ENCODE peak calls at places on chromosomes 2 and 18, in seven cellular contexts. T is SK-N-SH, E is H1, B is K562, W is GM12878, K is HepG2, F is HCT116. X is an unnamed sample.

GRCh38 chr18:78408623-78409022 is 571.0 kb upstream of the SALL3 start:
- DNase-seq in T (no peak), E (no peak), B (no peak), W (no peak), K (no peak), F (no peak), X (no peak)

GRCh38 chr2:36753706-36754221 is 57.3 kb downstream of the VIT start:
- DNase-seq in T (no peak), E (peak; percentile 34), B (no peak), W (no peak), K (no peak), F (no peak), X (no peak)

GRCh38 chr2:114065731-114066130 is 175.8 kb downstream of the ACTR3 start:
- DNase-seq in T (no peak), E (no peak), B (no peak), W (no peak), K (no peak), F (no peak), X (no peak)

GRCh38 chr2:240571314-240571973 is 3.2 kb downstream of the RNPEPL1 start:
- DNase-seq in T (peak; percentile 19), E (no peak), B (no peak), W (no peak), K (no peak), F (no peak), X (no peak)

GRCh38 chr2:145036421-145036901 is 516.5 kb upstream of the ZEB2 start:
- DNase-seq in T (no peak), E (no peak), B (no peak), W (no peak), K (no peak), F (no peak), X (no peak)

GRCh38 chr2:30225131-30225762 is 6.1 kb upstream of the LBH start:
- DNase-seq in T (no peak), E (no peak), B (no peak), W (no peak), K (no peak), F (no peak), X (no peak)

GRCh38 chr2:230998882-230999281 is 3.0 kb downstream of the SPATA3 start:
- DNase-seq in T (no peak), E (no peak), B (no peak), W (no peak), K (no peak), F (no peak), X (no peak)

GRCh38 chr2:96872591-96873349 is 2.9 kb upstream of the SEMA4C start:
- DNase-seq in T (no peak), E (no peak), B (peak; percentile 43), W (no peak), K (no peak), F (no peak), X (no peak)

GRCh38 chr2:28507806-28508764 is 12.2 kb downstream of the PLB1 start:
- DNase-seq in T (no peak), E (no peak), B (peak; percentile 41), W (no peak), K (peak; percentile 34), F (peak; percentile 73), X (peak; percentile 76)

GRCh38 chr2:53859354-53860159 is at the start of gene GPR75:
- DNase-seq in T (peak; percentile 27), E (no peak), B (no peak), W (no peak), K (no peak), F (no peak), X (no peak)

GRCh38 chr2:43038034-43038719 is 188.2 kb downstream of the ZFP36L2 start:
- DNase-seq in T (peak; percentile 90), E (no peak), B (peak; percentile 59), W (no peak), K (peak; percentile 55), F (no peak), X (no peak)

GRCh38 chr2:170270278-170270864 is 92.4 kb downstream of the MYO3B start:
- DNase-seq in T (no peak), E (no peak), B (no peak), W (no peak), K (no peak), F (no peak), X (no peak)

GRCh38 chr2:151302286-151302878 is 12.9 kb upstream of the NMI start:
- DNase-seq in T (no peak), E (no peak), B (no peak), W (no peak), K (no peak), F (no peak), X (no peak)

GRCh38 chr18:76519156-76519549 is 24.1 kb upstream of the ZNF516 start:
- DNase-seq in T (no peak), E (no peak), B (no peak), W (no peak), K (no peak), F (no peak), X (no peak)

GRCh38 chr2:239056611-239057010 is 208.7 kb downstream of the TWIST2 start:
- DNase-seq in T (no peak), E (no peak), B (no peak), W (no peak), K (no peak), F (no peak), X (no peak)

GRCh38 chr2:172097557-172098131 is 5.1 kb downstream of the DLX2 start:
- DNase-seq in T (peak; percentile 53), E (no peak), B (peak; percentile 76), W (no peak), K (no peak), F (no peak), X (no peak)

GRCh38 chr2:120858361-120858760 is 122.7 kb downstream of the GLI2 start:
- DNase-seq in T (peak; percentile 64), E (no peak), B (no peak), W (no peak), K (no peak), F (no peak), X (no peak)

GRCh38 chr2:181077128-181077709 is 96.8 kb downstream of the UBE2E3 start:
- DNase-seq in T (peak; percentile 37), E (no peak), B (peak; percentile 42), W (peak; percentile 16), K (peak; percentile 60), F (peak; percentile 22), X (peak; percentile 22)

DNA sequence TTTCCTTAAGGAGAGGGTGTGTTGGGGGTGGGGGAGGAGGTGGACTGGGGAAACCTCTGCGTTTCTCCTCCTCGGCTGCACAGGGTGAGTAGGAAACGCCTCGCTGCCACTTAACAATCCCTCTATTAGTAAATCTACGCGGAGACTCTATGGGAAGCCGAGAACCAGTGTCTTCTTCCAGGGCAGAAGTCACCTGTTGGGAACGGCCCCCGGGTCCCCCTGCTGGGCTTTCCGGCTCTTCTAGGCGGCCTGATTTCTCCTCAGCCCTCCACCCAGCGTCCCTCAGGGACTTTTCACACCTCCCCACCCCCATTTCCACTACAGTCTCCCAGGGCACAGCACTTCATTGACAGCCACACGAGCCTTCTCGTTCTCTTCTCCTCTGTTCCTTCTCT is 2.1 kb upstream of the SP9 start:
- DNase-seq in T (no peak), E (no peak), B (peak; percentile 53), W (no peak), K (no peak), F (no peak), X (no peak)
- TF ChIP-seq SIN3A in T (no peak), E (no peak), B (no peak), W (no peak), K (no peak), F (no peak), X (no peak)

DNA sequence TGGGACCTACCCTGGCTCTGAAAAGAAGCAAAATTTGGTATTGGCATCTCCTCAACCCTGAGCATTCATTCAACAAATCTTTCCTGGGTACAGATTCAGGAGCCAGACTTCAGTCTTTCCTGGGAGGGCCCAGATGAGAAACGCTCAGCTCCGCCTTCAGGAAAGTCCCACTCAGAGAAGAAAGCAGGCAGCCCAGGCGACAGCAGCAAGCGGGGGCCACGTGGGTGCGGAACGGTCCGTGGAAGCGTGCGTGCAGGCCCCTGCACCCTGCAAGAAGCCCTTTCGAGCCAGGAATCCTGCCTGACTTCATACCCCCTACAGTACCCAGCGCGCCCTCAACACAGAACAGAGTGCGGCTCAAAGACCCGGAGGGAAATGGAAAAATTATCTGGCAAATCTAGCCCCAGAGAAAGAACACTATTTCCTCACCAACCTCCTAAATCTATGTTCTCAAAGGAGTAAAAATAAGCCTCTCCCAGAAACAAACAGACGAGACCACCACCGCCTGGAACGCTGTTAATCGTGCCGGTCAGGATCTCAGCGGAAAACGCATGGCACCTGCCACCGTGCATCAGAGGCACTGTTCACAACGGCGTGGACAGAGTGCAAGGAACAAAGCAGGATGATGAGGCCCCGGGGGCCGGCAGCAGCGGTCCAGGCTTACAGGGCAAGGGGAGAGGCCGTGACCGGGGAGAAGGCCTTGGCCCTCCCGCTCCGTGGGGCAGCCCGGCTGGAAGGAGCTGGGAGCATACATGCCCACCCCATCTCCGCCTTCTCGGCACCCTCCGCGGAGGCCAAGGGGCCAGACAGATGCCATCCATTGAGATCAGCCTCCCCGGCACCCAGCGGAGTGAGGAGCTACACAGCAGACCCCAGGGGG is 318.3 kb downstream of the EIPR1 start:
- DNase-seq in T (no peak), E (no peak), B (no peak), W (no peak), K (no peak), F (no peak), X (no peak)
- TF ChIP-seq SIN3A in T (no peak), E (no peak), B (no peak), W (no peak), K (no peak), F (no peak), X (no peak)

GRCh38 chr2:196276421-196276820 is 105.0 kb upstream of the STK17B start:
- DNase-seq in T (no peak), E (no peak), B (no peak), W (no peak), K (peak; percentile 39), F (no peak), X (no peak)

GRCh38 chr2:196275646-196276352 is 104.4 kb upstream of the STK17B start:
- DNase-seq in T (no peak), E (no peak), B (no peak), W (no peak), K (no peak), F (no peak), X (no peak)

GRCh38 chr2:196278491-196278911 is 107.1 kb upstream of the STK17B start:
- DNase-seq in T (no peak), E (no peak), B (no peak), W (no peak), K (no peak), F (no peak), X (no peak)

GRCh38 chr2:196277002-196277401 is 105.6 kb upstream of the STK17B start:
- DNase-seq in T (no peak), E (no peak), B (peak; percentile 23), W (no peak), K (no peak), F (no peak), X (no peak)

GRCh38 chr2:196279496-196279895 is 108.1 kb upstream of the STK17B start:
- DNase-seq in T (no peak), E (no peak), B (no peak), W (no peak), K (no peak), F (no peak), X (no peak)
- TF ChIP-seq SIN3A in T (no peak), E (no peak), B (no peak), W (no peak), K (no peak), F (no peak), X (no peak)

DNA sequence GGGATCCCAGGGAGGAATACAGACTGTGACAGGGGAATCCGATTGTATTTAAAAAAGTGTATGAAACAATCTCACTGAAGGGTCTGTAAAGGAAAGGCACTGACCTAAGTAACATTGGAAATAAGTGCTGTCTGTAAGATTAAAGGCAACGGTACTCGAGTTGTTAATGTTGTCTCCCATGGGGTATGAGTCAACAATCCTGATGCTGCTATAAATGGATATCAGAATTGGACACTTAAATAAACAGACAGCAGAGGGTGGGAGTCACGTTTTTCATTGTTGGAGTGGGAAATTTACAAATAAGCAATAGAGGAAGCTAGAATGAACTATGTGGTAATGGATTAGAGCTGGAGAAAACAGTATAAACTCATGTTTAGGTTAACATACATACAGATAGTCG is 452.4 kb upstream of the RGPD4 start:
- DNase-seq in T (no peak), E (no peak), B (no peak), W (no peak), K (no peak), F (no peak), X (no peak)
- TF ChIP-seq SIN3A in T (no peak), E (no peak), B (no peak), W (no peak), K (no peak), F (no peak), X (no peak)